ENCODE peak calls at places on chromosomes 16 and 17, in six cellular contexts. L, Q, W, H, U and B are unnamed samples.

GRCh38 chr16:25747160-25747758 is 55.5 kb downstream of the HS3ST4 start:
- DNase-seq in W (peak; percentile 1), Q (no peak), L (no peak), U (no peak), H (peak; percentile 37), B (no peak)

GRCh38 chr16:17612336-17612735 is 141.6 kb upstream of the XYLT1 start:
- DNase-seq in Q (no peak), U (no peak), L (no peak), W (no peak), H (no peak), B (no peak)

GRCh38 chr17:79852748-79853147 is 13.5 kb upstream of the CBX4 start:
- DNase-seq in L (no peak), H (no peak), U (no peak), Q (peak; percentile 52), W (peak; percentile 69), B (peak; percentile 57)

GRCh38 chr17:35192708-35193107 is 1.5 kb downstream of the SLC35G3 start:
- DNase-seq in U (no peak), L (no peak), H (no peak), W (no peak), Q (no peak), B (no peak)

GRCh38 chr16:83515395-83515794 is 292.4 kb upstream of the HSBP1 start:
- DNase-seq in W (no peak), Q (no peak), U (no peak), L (no peak), H (no peak), B (no peak)

GRCh38 chr17:63381101-63381729 is 64.9 kb downstream of the CYB561 start:
- DNase-seq in Q (no peak), H (no peak), L (no peak), U (no peak), W (peak; percentile 77), B (no peak)

GRCh38 chr16:426115-426905 is 861 bp downstream of the RAB11FIP3 start:
- DNase-seq in U (no peak), Q (no peak), L (no peak), W (no peak), H (peak; percentile 41), B (no peak)

GRCh38 chr16:9261376-9261775 is 169.9 kb downstream of the HAPSTR1 start:
- DNase-seq in H (no peak), U (no peak), Q (no peak), L (no peak), W (no peak), B (no peak)

GRCh38 chr17:1275962-1276736 is 3.3 kb upstream of the TRARG1 start:
- DNase-seq in W (peak; percentile 46), H (peak; percentile 66), L (peak; percentile 79), U (no peak), Q (peak; percentile 17), B (peak; percentile 86)

GRCh38 chr17:45277216-45277849 is 15.4 kb upstream of the SPATA32 start:
- DNase-seq in L (peak; percentile 96), W (peak; percentile 94), H (peak; percentile 80), U (peak; percentile 97), Q (peak; percentile 93), B (peak; percentile 86)

GRCh38 chr17:61574542-61575351 is 16.3 kb downstream of the NACA2 start:
- DNase-seq in Q (peak; percentile 38), U (no peak), H (no peak), L (peak; percentile 80), W (peak; percentile 65), B (no peak)

GRCh38 chr17:58630883-58631522 is 60.8 kb downstream of the TEX14 start:
- DNase-seq in L (no peak), U (no peak), Q (no peak), W (no peak), H (no peak), B (no peak)

GRCh38 chr16:48246066-48246465 is 1.3 kb downstream of the ABCC11 start:
- DNase-seq in L (no peak), W (peak; percentile 68), Q (no peak), H (no peak), U (no peak), B (no peak)

DNA sequence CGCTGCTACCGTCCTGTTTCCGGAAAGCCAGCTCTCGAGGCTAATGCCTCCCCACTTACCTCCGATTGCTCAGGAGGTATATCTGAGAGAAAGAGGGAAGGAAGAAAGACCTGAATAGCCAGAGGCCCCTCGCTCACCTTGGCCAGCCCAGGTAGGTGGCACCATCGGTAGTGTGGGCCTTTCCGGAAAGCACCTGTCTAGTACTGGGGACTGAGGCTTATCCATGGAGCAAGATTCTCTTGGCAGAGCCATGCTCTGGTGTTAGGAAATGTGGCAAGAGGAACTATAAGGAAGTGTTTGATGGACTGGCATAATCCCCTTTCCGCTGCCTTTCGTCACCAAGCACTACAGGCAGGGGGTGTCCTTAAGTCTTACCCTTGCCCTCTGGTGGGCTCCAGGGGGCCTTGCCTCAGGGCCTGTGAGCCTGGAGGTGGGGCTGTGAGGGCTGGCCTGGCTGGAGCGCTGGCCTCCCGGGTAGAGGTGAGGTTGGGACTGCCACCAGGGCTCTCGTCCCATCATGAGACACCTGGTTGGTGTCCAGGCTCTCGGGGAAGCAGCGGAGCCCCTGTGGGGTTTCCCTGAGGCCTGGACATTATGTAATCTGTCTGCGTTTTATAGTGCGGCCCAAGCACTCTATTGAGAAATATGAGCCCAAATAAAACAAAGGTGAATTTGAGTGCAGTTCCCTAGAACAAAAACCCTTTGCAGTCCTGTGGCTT is 2.9 kb downstream of the CMIP start:
- DNase-seq in U (no peak), W (no peak), Q (no peak), H (no peak), L (no peak), B (no peak)
- TF ChIP-seq CTCF in U (no peak), W (no peak), Q (no peak), H (no peak), L (no peak), B (no peak)

DNA sequence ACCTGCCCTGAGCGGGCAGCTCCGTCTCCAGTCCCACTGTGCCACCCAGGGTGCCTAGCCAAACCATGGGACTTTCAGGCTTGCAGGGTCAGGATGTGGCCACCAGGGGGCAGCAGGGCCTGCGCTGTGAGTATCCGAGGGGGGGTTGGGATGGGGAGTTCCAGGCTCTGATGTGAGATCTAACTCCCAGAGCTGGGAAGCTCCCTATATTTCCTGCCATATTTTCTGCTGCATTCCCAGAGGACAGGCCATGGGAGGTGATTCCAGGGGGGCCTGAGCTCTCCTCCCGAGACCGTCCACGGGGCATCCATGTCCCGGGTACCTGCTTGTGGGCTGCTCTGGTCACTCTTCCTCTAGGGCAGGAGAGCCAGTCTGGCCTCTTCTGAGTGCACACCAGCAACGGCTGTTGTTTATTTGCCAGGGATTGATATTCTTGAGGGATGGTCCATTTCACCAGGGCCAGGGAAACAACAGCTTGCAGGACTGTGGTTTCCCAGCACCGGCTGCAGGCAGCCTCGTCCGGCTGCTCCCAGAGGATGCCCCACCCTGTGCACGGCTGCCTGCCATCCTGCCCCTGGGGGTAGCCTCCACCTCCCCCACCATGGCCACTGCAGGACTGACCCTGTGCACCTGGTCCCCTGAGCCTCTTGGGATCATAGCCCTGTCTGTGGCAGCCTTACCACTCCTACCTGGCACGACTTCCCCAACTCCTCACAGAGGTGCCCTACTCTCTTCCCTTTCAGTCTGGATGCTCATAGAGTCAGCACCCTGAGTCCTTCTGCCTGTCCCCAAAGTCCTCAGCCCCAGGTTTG is 1.2 kb downstream of the GPR142 start:
- DNase-seq in H (peak; percentile 62), W (peak; percentile 63), U (no peak), L (peak; percentile 88), Q (peak; percentile 24), B (peak; percentile 87)
- TF ChIP-seq CTCF in H (peak; percentile 86), W (peak; percentile 96), U (peak; percentile 95), L (peak; percentile 94), Q (peak; percentile 95), B (peak; percentile 90)

DNA sequence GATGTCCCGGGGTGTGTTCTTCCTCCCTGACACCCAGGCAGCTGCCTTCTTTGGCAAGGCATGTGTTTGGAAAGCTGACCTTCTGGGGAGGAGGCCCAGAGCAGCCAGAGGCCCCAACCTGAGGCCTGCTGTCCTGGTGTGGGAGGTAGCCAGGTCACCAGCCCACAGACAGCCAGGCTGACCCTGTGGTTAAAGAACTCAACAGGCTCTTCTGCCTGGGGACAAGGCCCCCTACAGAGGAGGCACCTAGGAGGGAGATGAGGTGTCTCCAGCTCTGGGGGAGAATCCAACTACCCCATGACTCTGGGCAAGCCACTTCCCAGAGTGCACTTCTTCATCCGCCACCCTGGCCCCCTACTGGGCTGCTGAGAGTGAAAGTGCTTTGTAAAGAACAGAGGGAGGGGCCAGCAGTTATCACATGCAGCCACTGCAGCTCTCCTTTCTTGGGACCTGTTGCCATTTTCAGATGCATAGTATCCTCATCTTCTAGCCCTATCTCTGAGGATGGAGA is 13.1 kb upstream of the SREBF1 start:
- DNase-seq in L (no peak), H (no peak), W (peak; percentile 51), Q (peak; percentile 83), U (no peak), B (peak; percentile 84)
- TF ChIP-seq CTCF in L (no peak), H (peak; percentile 17), W (peak; percentile 41), Q (no peak), U (no peak), B (no peak)

GRCh38 chr16:69396187-69397061 is 10.6 kb upstream of the TERF2 start:
- DNase-seq in Q (peak; percentile 92), W (peak; percentile 97), U (peak; percentile 85), L (peak; percentile 59), H (peak; percentile 55), B (peak; percentile 56)

GRCh38 chr16:69395859-69396186 is 10.0 kb upstream of the TERF2 start:
- DNase-seq in L (no peak), H (no peak), W (no peak), U (no peak), Q (no peak), B (no peak)

GRCh38 chr16:69393898-69394849 is 8.4 kb upstream of the TERF2 start:
- DNase-seq in U (no peak), H (no peak), W (no peak), L (no peak), Q (no peak), B (no peak)

GRCh38 chr16:69399361-69399760 is 13.6 kb upstream of the TERF2 start:
- DNase-seq in W (peak; percentile 41), U (no peak), Q (peak; percentile 13), H (no peak), L (no peak), B (no peak)

GRCh38 chr16:69397821-69398521 is 12.2 kb upstream of the TERF2 start:
- DNase-seq in Q (peak; percentile 81), U (no peak), W (peak; percentile 73), L (peak; percentile 79), H (no peak), B (no peak)
- TF ChIP-seq CTCF in Q (peak; percentile 77), U (peak; percentile 55), W (peak; percentile 75), L (peak; percentile 70), H (peak; percentile 63), B (peak; percentile 12)

GRCh38 chr16:13390986-13391305 is 489.5 kb downstream of the SHISA9 start:
- DNase-seq in L (no peak), U (no peak), Q (no peak), W (no peak), H (no peak), B (no peak)
- TF ChIP-seq CTCF in L (no peak), U (no peak), Q (no peak), W (no peak), H (no peak), B (no peak)